ENCODE peak calls at places on chromosome 1, in five cellular contexts. C is heart left ventricle, J is adrenal gland, F is NB4, N is ovary. X is an unnamed sample.

GRCh38 chr1:58035523-58035922 is 511.0 kb downstream of the OMA1 start:
- DNase-seq in C (no peak), J (no peak), F (peak; percentile 15), N (no peak), X (no peak)

GRCh38 chr1:44318097-44319088 is 36.7 kb downstream of the ERI3 start:
- DNase-seq in C (no peak), J (no peak), F (peak; percentile 48), N (no peak), X (peak; percentile 53)

GRCh38 chr1:198083549-198083948 is 73.2 kb upstream of the NEK7 start:
- DNase-seq in C (no peak), J (no peak), F (no peak), N (no peak), X (no peak)

GRCh38 chr1:226943156-226943555 is 3.1 kb downstream of the COQ8A start:
- DNase-seq in C (no peak), J (peak; percentile 43), F (no peak), N (no peak), X (no peak)

GRCh38 chr1:83086346-83086745 is 912.6 kb downstream of the TTLL7 start:
- DNase-seq in C (no peak), J (no peak), F (no peak), N (no peak), X (no peak)

GRCh38 chr1:226654046-226654445 is 85.0 kb downstream of the ITPKB start:
- DNase-seq in C (no peak), J (no peak), F (no peak), N (no peak), X (peak; percentile 26)

GRCh38 chr1:44803062-44803311 is 2.8 kb downstream of the PLK3 start:
- DNase-seq in C (no peak), J (peak; percentile 51), F (no peak), N (no peak), X (no peak)

GRCh38 chr1:174800221-174800791 is 199.4 kb upstream of the CACYBP start:
- DNase-seq in C (no peak), J (peak; percentile 58), F (no peak), N (peak; percentile 11), X (no peak)

GRCh38 chr1:202081992-202082391 is 40.7 kb upstream of the GPR37L1 start:
- DNase-seq in C (no peak), J (no peak), F (no peak), N (no peak), X (no peak)

GRCh38 chr1:244863491-244864252 is 671 bp downstream of the HNRNPU start:
- DNase-seq in C (peak; percentile 58), J (no peak), F (no peak), N (peak; percentile 48), X (peak; percentile 56)

GRCh38 chr1:244860914-244861610 is 3.3 kb downstream of the HNRNPU start:
- DNase-seq in C (no peak), J (no peak), F (no peak), N (no peak), X (no peak)

GRCh38 chr1:244861683-244862082 is 2.7 kb downstream of the HNRNPU start:
- DNase-seq in C (no peak), J (no peak), F (peak; percentile 43), N (no peak), X (no peak)

GRCh38 chr1:244862699-244863490 is 1.4 kb downstream of the HNRNPU start:
- DNase-seq in C (peak; percentile 98), J (peak; percentile 98), F (peak; percentile 96), N (peak; percentile 98), X (peak; percentile 98)

GRCh38 chr1:244862354-244862698 is 2.0 kb downstream of the HNRNPU start:
- DNase-seq in C (no peak), J (no peak), F (peak; percentile 50), N (no peak), X (no peak)
- TF ChIP-seq POLR2A in C (no peak), J (no peak), F (no peak), N (no peak), X (no peak)

GRCh38 chr1:6795661-6796060 is 10.4 kb downstream of the CAMTA1 start:
- DNase-seq in C (no peak), J (no peak), F (no peak), N (no peak), X (no peak)
- TF ChIP-seq POLR2A in C (no peak), J (peak; percentile 17), F (no peak), N (no peak), X (no peak)

GRCh38 chr1:154418062-154418897 is 13.1 kb downstream of the IL6R start:
- DNase-seq in C (peak; percentile 44), J (peak; percentile 89), F (no peak), N (peak; percentile 61), X (peak; percentile 88)
- TF ChIP-seq POLR2A in C (no peak), J (no peak), F (no peak), N (no peak), X (peak; percentile 49)

DNA sequence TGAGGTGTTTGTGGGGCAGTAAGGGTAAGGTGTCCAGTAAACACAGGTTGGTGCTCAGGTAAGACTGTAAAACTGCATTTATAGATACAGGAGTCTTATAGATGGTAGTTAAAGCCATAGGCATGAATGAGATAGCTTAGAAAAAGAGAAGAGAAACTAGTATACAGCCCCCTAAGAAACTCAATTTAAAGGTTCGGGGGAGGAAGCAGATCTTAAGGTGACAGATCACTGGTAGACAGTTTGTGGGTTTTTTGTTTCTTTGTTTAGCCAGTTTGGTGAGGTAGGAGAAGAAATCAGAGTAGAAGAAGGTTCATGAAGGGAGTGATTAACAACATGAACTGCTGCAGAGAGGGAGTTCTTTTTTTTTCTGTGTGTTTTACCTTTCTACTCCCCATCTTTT is 6.1 kb upstream of the AGO3 start:
- DNase-seq in C (no peak), J (no peak), F (no peak), N (no peak), X (no peak)
- TF ChIP-seq POLR2A in C (no peak), J (no peak), F (no peak), N (no peak), X (no peak)

GRCh38 chr1:224339422-224340033 is 9.6 kb upstream of the NVL start:
- DNase-seq in C (no peak), J (no peak), F (no peak), N (no peak), X (peak; percentile 33)

GRCh38 chr1:224343679-224344078 is 13.0 kb upstream of the CNIH4 start:
- DNase-seq in C (no peak), J (no peak), F (no peak), N (no peak), X (no peak)

GRCh38 chr1:224338150-224338838 is 8.3 kb upstream of the NVL start:
- DNase-seq in C (no peak), J (no peak), F (peak; percentile 67), N (no peak), X (peak; percentile 15)

GRCh38 chr1:224340711-224341384 is 10.9 kb upstream of the NVL start:
- DNase-seq in C (no peak), J (no peak), F (peak; percentile 36), N (no peak), X (peak; percentile 50)
- TF ChIP-seq POLR2A in C (no peak), J (no peak), F (no peak), N (no peak), X (no peak)

GRCh38 chr1:22903113-22903512 is 69.6 kb downstream of the LACTBL1 start:
- DNase-seq in C (no peak), J (no peak), F (no peak), N (no peak), X (no peak)
- TF ChIP-seq POLR2A in C (no peak), J (no peak), F (no peak), N (no peak), X (no peak)

DNA sequence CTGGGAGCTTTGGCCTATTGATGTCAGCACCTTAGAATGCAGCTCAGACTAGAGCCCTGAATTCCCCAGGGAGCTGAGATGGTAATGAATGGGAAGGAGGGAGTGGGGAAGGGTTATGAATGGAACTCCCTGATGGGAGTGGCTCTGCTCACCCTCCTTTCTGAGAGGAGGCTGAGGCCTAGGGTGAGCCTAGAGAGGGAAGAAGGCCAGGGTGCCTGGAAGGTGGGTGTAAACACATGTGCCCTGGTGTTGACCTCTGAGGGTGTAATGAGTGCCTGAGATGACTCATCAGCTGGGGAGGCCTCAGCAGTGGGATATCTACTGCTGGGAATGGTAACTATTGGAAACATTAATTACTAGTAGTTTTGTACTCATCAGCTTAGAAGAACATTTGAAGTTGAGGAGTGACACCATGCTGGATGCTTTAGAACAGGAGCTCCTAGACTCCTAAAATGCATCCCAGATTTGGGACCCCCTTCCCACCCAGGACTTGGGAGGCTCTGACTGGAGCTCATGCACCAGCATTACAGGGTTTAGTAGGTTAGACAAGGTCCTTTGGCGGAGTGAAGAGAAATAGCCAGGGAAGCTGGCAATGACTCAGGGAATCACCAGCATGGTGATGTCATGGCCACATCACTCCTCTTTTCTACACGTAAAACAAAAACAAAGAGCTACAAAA is 16.0 kb upstream of the PIGV start:
- DNase-seq in C (no peak), J (no peak), F (peak; percentile 69), N (peak; percentile 77), X (peak; percentile 62)
- TF ChIP-seq POLR2A in C (no peak), J (no peak), F (no peak), N (no peak), X (no peak)

GRCh38 chr1:66337249-66337648 is 196.7 kb upstream of the SGIP1 start:
- DNase-seq in C (no peak), J (no peak), F (peak; percentile 35), N (no peak), X (no peak)

GRCh38 chr1:66334311-66334710 is 199.6 kb upstream of the SGIP1 start:
- DNase-seq in C (no peak), J (no peak), F (peak; percentile 55), N (no peak), X (no peak)

GRCh38 chr1:66336641-66336991 is 197.3 kb upstream of the SGIP1 start:
- DNase-seq in C (no peak), J (no peak), F (peak; percentile 39), N (no peak), X (no peak)

GRCh38 chr1:66335125-66335524 is 198.8 kb upstream of the SGIP1 start:
- DNase-seq in C (no peak), J (no peak), F (peak; percentile 29), N (no peak), X (no peak)

GRCh38 chr1:66335859-66336640 is 197.9 kb upstream of the SGIP1 start:
- DNase-seq in C (peak; percentile 81), J (peak; percentile 86), F (peak; percentile 97), N (no peak), X (peak; percentile 70)
- TF ChIP-seq POLR2A in C (no peak), J (no peak), F (no peak), N (no peak), X (peak; percentile 53)